ENCODE peak calls at places on chromosomes 1 and 21, in five cellular contexts. E is fibroblast of mammary gland, H is esophagus squamous epithelium, B is AG04450, Y is cardiac fibroblast. Q is an unnamed sample.
A peak's percentile ranks its signal among the peaks of the same experiment; 100 is the strongest.

GRCh38 chr1:33455537-33456301 is 16.7 kb upstream of the ZSCAN20 start:
- DNase-seq in E (peak; percentile 93), H (no peak), B (peak; percentile 72), Y (peak; percentile 93), Q (peak; percentile 85)

GRCh38 chr1:89311757-89312156 is 39.1 kb upstream of the GBP5 start:
- DNase-seq in E (peak; percentile 2), H (no peak), B (no peak), Y (peak; percentile 40), Q (peak; percentile 14)

GRCh38 chr1:172914517-172915144 is 136.1 kb downstream of the TNFSF18 start:
- DNase-seq in E (peak; percentile 91), H (no peak), B (peak; percentile 67), Y (peak; percentile 76), Q (no peak)

GRCh38 chr1:101282314-101283087 is 45.7 kb downstream of the S1PR1 start:
- DNase-seq in E (peak; percentile 37), H (no peak), B (no peak), Y (no peak), Q (no peak)

GRCh38 chr21:38610573-38611251 is 112.4 kb upstream of the ERG start:
- DNase-seq in E (no peak), H (no peak), B (no peak), Y (no peak), Q (no peak)

GRCh38 chr1:118918230-118918939 is 69.8 kb downstream of the TBX15 start:
- DNase-seq in E (no peak), H (no peak), B (no peak), Y (no peak), Q (peak; percentile 3)

GRCh38 chr1:35111106-35111505 is 31.9 kb downstream of the ZMYM1 start:
- DNase-seq in E (peak; percentile 63), H (no peak), B (peak; percentile 60), Y (peak; percentile 79), Q (no peak)

GRCh38 chr1:19387045-19387467 is 74.9 kb downstream of the SLC66A1 start:
- DNase-seq in E (no peak), H (no peak), B (no peak), Y (no peak), Q (no peak)

GRCh38 chr1:75203415-75204277 is 69.5 kb downstream of the LHX8 start:
- DNase-seq in E (peak; percentile 54), H (no peak), B (peak; percentile 0), Y (peak; percentile 66), Q (peak; percentile 45)

GRCh38 chr1:85200870-85201339 is at the start of gene SYDE2:
- DNase-seq in E (peak; percentile 49), H (peak; percentile 16), B (no peak), Y (peak; percentile 51), Q (peak; percentile 88)

GRCh38 chr1:169896013-169896412 is 2.3 kb upstream of the SCYL3 start:
- DNase-seq in E (no peak), H (no peak), B (no peak), Y (peak; percentile 40), Q (peak; percentile 38)

GRCh38 chr1:46810596-46810995 is 11.8 kb downstream of the CYP4B1 start:
- DNase-seq in E (no peak), H (no peak), B (no peak), Y (no peak), Q (no peak)

GRCh38 chr1:20685739-20686138 is 24.6 kb upstream of the DDOST start:
- DNase-seq in E (no peak), H (no peak), B (no peak), Y (no peak), Q (no peak)

GRCh38 chr21:32604484-32604883 is 7.7 kb downstream of the CFAP298 start:
- DNase-seq in E (no peak), H (no peak), B (no peak), Y (no peak), Q (no peak)

GRCh38 chr1:113937146-113937545 is 8.0 kb downstream of the HIPK1 start:
- DNase-seq in E (peak; percentile 23), H (no peak), B (no peak), Y (peak; percentile 63), Q (no peak)

GRCh38 chr21:28447453-28447852 is 545.2 kb downstream of the LTN1 start:
- DNase-seq in E (no peak), H (no peak), B (no peak), Y (peak; percentile 89), Q (no peak)

GRCh38 chr1:167043752-167044488 is 46.3 kb downstream of the GPA33 start:
- DNase-seq in E (peak; percentile 17), H (no peak), B (no peak), Y (peak; percentile 17), Q (peak; percentile 84)

GRCh38 chr1:202304370-202304769 is 37.4 kb downstream of the UBE2T start:
- DNase-seq in E (no peak), H (no peak), B (no peak), Y (no peak), Q (no peak)

GRCh38 chr1:28123461-28123961 is 35.1 kb upstream of the EYA3 start:
- DNase-seq in E (peak; percentile 88), H (no peak), B (no peak), Y (peak; percentile 95), Q (no peak)

GRCh38 chr1:34235594-34235993 is 58.9 kb downstream of the C1orf94 start:
- DNase-seq in E (no peak), H (no peak), B (no peak), Y (no peak), Q (no peak)

GRCh38 chr1:159823401-159823800 is 3.3 kb upstream of the SLAMF8 start:
- DNase-seq in E (no peak), H (no peak), B (no peak), Y (no peak), Q (no peak)

GRCh38 chr21:45318556-45319341 is 31.1 kb upstream of the POFUT2 start:
- DNase-seq in E (peak; percentile 75), H (no peak), B (no peak), Y (peak; percentile 77), Q (no peak)

GRCh38 chr1:19061343-19061742 is 104.9 kb upstream of the IFFO2 start:
- DNase-seq in E (no peak), H (no peak), B (no peak), Y (no peak), Q (no peak)

GRCh38 chr1:54671985-54672608 is 30.5 kb downstream of the MROH7 start:
- DNase-seq in E (peak; percentile 50), H (no peak), B (no peak), Y (peak; percentile 65), Q (peak; percentile 76)

GRCh38 chr1:92504751-92505692 is 18.3 kb upstream of the GFI1 start:
- DNase-seq in E (no peak), H (no peak), B (no peak), Y (peak; percentile 9), Q (no peak)
- H3K4me3 ChIP-seq in E (no peak overlapping the region), H (no peak overlapping the region), B (no peak overlapping the region), Y (no peak overlapping the region), Q (no peak overlapping the region)

GRCh38 chr1:22452401-22452963 is 831 bp downstream of the ZBTB40 start:
- DNase-seq in E (peak; percentile 55), H (no peak), B (no peak), Y (peak; percentile 61), Q (peak; percentile 19)
- TF ChIP-seq CTCF in E (no peak), H (no peak), B (no peak), Y (no peak), Q (no peak)

GRCh38 chr1:207805841-207806421 is 54.1 kb downstream of the CD46 start:
- DNase-seq in E (peak; percentile 98), H (no peak), B (peak; percentile 85), Y (peak; percentile 98), Q (no peak)
- H3K4me3 ChIP-seq in E (no peak overlapping the region), H (no peak overlapping the region), B (no peak overlapping the region), Y (no peak overlapping the region), Q (no peak overlapping the region)

GRCh38 chr1:12165342-12165741 is 1.4 kb upstream of the TNFRSF1B start:
- DNase-seq in E (no peak), H (no peak), B (no peak), Y (no peak), Q (no peak)
- TF ChIP-seq CTCF in E (no peak), H (no peak), B (no peak), Y (no peak), Q (no peak)

GRCh38 chr1:231612393-231613089 is 14.0 kb upstream of the DISC1 start:
- DNase-seq in E (no peak), H (no peak), B (no peak), Y (no peak), Q (peak; percentile 68)
- H3K4me3 ChIP-seq in E (no peak overlapping the region), H (no peak overlapping the region), B (no peak overlapping the region), Y (no peak overlapping the region), Q (no peak overlapping the region)

GRCh38 chr1:230176871-230177411 is 109.9 kb downstream of the GALNT2 start:
- DNase-seq in E (peak; percentile 73), H (no peak), B (no peak), Y (peak; percentile 71), Q (no peak)
- TF ChIP-seq CTCF in E (no peak), H (no peak), B (no peak), Y (no peak), Q (no peak)

GRCh38 chr1:222546091-222546490 is 1.8 kb downstream of the HHIPL2 start:
- DNase-seq in E (no peak), H (no peak), B (no peak), Y (no peak), Q (no peak)

GRCh38 chr1:222547944-222548671 is at the start of gene HHIPL2:
- DNase-seq in E (no peak), H (no peak), B (no peak), Y (peak; percentile 8), Q (no peak)

GRCh38 chr1:222543817-222544216 is 4.1 kb downstream of the HHIPL2 start:
- DNase-seq in E (no peak), H (no peak), B (no peak), Y (no peak), Q (no peak)

GRCh38 chr1:222547260-222547614 is 667 bp downstream of the HHIPL2 start:
- DNase-seq in E (no peak), H (no peak), B (no peak), Y (no peak), Q (no peak)

GRCh38 chr1:222546548-222547259 is 1.2 kb downstream of the HHIPL2 start:
- DNase-seq in E (peak; percentile 85), H (no peak), B (peak; percentile 46), Y (peak; percentile 78), Q (no peak)
- H3K4me3 ChIP-seq in E (no peak overlapping the region), H (no peak overlapping the region), B (no peak overlapping the region), Y (no peak overlapping the region), Q (no peak overlapping the region)